ENCODE peak calls at places on chromosomes 4 and X, in eight cellular contexts. T, I, Y, Z, G, O, W and F are unnamed samples.

GRCh38 chr4:138242076-138242829 is at the start of gene SLC7A11:
- DNase-seq in T (peak), I (peak), Y (peak), Z (peak), G (peak), O (peak), W (peak), F (peak)

GRCh38 chr4:26809811-26810210 is 50.8 kb upstream of the STIM2 start:
- DNase-seq in T (no peak), I (no peak), Y (no peak), Z (no peak), G (no peak), O (no peak), W (no peak), F (no peak)

GRCh38 chr4:187175197-187175596 is 451.5 kb upstream of the FAT1 start:
- DNase-seq in T (no peak), I (no peak), Y (no peak), Z (no peak), G (no peak), O (no peak), W (no peak), F (no peak)

GRCh38 chr4:100649478-100649877 is 131.7 kb upstream of the EMCN start:
- DNase-seq in T (peak), I (no peak), Y (no peak), Z (no peak), G (no peak), O (no peak), W (no peak), F (no peak)

GRCh38 chr4:85393201-85393600 is 81.7 kb upstream of the ARHGAP24 start:
- DNase-seq in T (no peak), I (no peak), Y (no peak), Z (peak), G (no peak), O (no peak), W (no peak), F (no peak)

GRCh38 chrX:135632353-135632752 is 81.1 kb upstream of the CT45A1 start:
- DNase-seq in T (no peak), I (no peak), Y (no peak), Z (peak), G (no peak), O (no peak), W (no peak), F (no peak)

GRCh38 chr4:10159671-10160070 is 43.1 kb upstream of the WDR1 start:
- DNase-seq in T (no peak), I (no peak), Y (no peak), Z (no peak), G (no peak), O (no peak), W (no peak), F (no peak)

GRCh38 chr4:102620697-102621497 is 119.7 kb downstream of the NFKB1 start:
- DNase-seq in T (peak), I (no peak), Y (peak), Z (no peak), G (peak), O (peak), W (no peak), F (peak)

GRCh38 chrX:104679175-104679574 is 113.2 kb downstream of the IL1RAPL2 start:
- DNase-seq in T (no peak), I (no peak), Y (no peak), Z (no peak), G (no peak), O (no peak), W (no peak), F (no peak)

GRCh38 chrX:109624641-109625311 is at the start of gene KCNE5:
- DNase-seq in T (peak), I (peak), Y (no peak), Z (no peak), G (no peak), O (no peak), W (no peak), F (no peak)

GRCh38 chr4:109079731-109080130 is 222.7 kb downstream of the COL25A1 start:
- DNase-seq in T (peak), I (no peak), Y (no peak), Z (no peak), G (no peak), O (peak), W (no peak), F (peak)

GRCh38 chrX:136196691-136197155 is 49.4 kb downstream of the FHL1 start:
- DNase-seq in T (no peak), I (no peak), Y (no peak), Z (no peak), G (no peak), O (no peak), W (no peak), F (no peak)

GRCh38 chrX:130024127-130024526 is 41.7 kb downstream of the BCORL1 start:
- DNase-seq in T (peak), I (no peak), Y (peak), Z (peak), G (peak), O (peak), W (peak), F (peak)

GRCh38 chr4:138659640-138660325 is 355.8 kb upstream of the NOCT start:
- DNase-seq in T (no peak), I (no peak), Y (no peak), Z (no peak), G (no peak), O (peak), W (no peak), F (no peak)

GRCh38 chrX:30278365-30278764 is 30.8 kb downstream of the NR0B1 start:
- DNase-seq in T (peak), I (no peak), Y (no peak), Z (no peak), G (peak), O (no peak), W (no peak), F (peak)

GRCh38 chr4:6272863-6273660 is 3.4 kb downstream of the WFS1 start:
- DNase-seq in T (peak), I (no peak), Y (no peak), Z (no peak), G (peak), O (peak), W (no peak), F (peak)

GRCh38 chr4:161555689-161556660 is 607.8 kb downstream of the FSTL5 start:
- DNase-seq in T (peak), I (no peak), Y (no peak), Z (peak), G (peak), O (peak), W (no peak), F (peak)

GRCh38 chr4:188623314-188623854 is 484.1 kb downstream of the TRIML1 start:
- DNase-seq in T (no peak), I (no peak), Y (no peak), Z (no peak), G (no peak), O (no peak), W (no peak), F (no peak)

GRCh38 chrX:150372756-150373155 is 9.6 kb downstream of the MAMLD1 start:
- DNase-seq in T (no peak), I (no peak), Y (no peak), Z (no peak), G (no peak), O (no peak), W (no peak), F (no peak)

GRCh38 chrX:34381241-34381640 is 249.1 kb upstream of the FAM47A start:
- DNase-seq in T (peak), I (no peak), Y (no peak), Z (no peak), G (no peak), O (no peak), W (no peak), F (no peak)

GRCh38 chr4:40856836-40857362 is 107.1 kb downstream of the NSUN7 start:
- DNase-seq in T (peak), I (peak), Y (peak), Z (no peak), G (peak), O (peak), W (peak), F (no peak)

GRCh38 chr4:125116431-125116830 is 198.3 kb upstream of the FAT4 start:
- DNase-seq in T (no peak), I (no peak), Y (no peak), Z (no peak), G (no peak), O (no peak), W (no peak), F (no peak)

GRCh38 chr4:1346781-1347409 is at the start of gene UVSSA:
- DNase-seq in T (peak), I (peak), Y (peak), Z (peak), G (peak), O (peak), W (peak), F (peak)

GRCh38 chrX:102651242-102651967 is at the start of gene GPRASP1:
- DNase-seq in T (peak), I (peak), Y (no peak), Z (no peak), G (peak), O (peak), W (no peak), F (no peak)

GRCh38 chr4:187238646-187239045 is 515.0 kb upstream of the FAT1 start:
- DNase-seq in T (no peak), I (no peak), Y (no peak), Z (no peak), G (no peak), O (no peak), W (no peak), F (no peak)

GRCh38 chrX:153214934-153215333 is 35.9 kb downstream of the MAGEA1 start:
- DNase-seq in T (no peak), I (no peak), Y (no peak), Z (peak), G (no peak), O (no peak), W (no peak), F (no peak)

GRCh38 chr4:3722446-3723231 is 43.5 kb upstream of the ADRA2C start:
- DNase-seq in T (no peak), I (no peak), Y (no peak), Z (no peak), G (no peak), O (no peak), W (no peak), F (no peak)

GRCh38 chr4:3725936-3726895 is 40.0 kb upstream of the ADRA2C start:
- DNase-seq in T (no peak), I (peak), Y (no peak), Z (no peak), G (no peak), O (no peak), W (no peak), F (no peak)

GRCh38 chr4:3721627-3722026 is 44.6 kb upstream of the ADRA2C start:
- DNase-seq in T (no peak), I (no peak), Y (no peak), Z (no peak), G (no peak), O (no peak), W (no peak), F (no peak)

GRCh38 chr4:3723232-3723642 is 42.9 kb upstream of the ADRA2C start:
- DNase-seq in T (no peak), I (no peak), Y (no peak), Z (no peak), G (no peak), O (no peak), W (no peak), F (no peak)

DNA sequence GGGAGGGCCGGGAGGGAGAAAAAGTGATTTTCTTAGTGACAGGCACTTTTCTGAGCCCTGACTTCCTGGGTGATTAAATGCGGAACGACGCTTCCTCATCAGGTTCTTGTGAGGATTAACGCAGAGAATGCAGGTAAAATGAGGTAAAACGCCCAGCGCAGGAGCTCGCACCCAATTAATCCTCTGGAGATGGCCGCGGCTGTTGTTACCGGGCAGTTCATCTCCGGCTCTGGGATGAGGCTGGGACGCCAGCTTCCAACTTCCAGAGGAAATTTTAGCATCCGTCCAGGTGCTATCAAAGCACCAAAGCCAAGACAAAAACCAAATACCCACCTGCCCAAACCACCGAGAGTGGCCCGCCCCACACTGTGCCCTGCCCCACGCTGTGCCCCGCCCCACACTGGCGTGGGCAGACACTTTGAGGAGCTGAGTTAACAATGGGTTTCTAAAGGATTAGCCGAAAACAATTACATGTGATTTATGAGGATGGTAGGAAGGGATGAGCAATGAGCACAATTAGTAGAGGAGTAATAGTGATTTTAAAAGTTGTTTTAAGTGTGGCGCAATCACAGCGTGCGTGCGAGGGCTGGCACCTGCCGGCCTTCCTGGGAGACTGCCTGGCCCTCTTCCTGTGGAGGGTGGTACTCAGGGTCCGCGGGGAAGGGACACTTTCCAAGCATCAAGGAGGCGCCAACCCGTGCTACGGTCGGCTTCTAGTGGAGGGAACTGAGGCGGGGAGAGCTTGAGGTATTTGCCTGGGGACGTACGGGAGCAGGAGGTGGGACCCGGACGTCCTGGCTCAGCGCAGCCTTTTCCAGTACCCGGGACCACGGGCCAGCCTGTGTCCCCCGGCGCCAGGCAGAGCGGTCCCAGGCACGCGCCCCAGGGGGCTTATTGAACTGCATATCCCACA is 41.6 kb upstream of the ADRA2C start:
- DNase-seq in T (no peak), I (no peak), Y (no peak), Z (no peak), G (no peak), O (no peak), W (no peak), F (peak)
- TF ChIP-seq CTCF in T (no peak), I (no peak), Y (no peak), Z (no peak), G (no peak), O (no peak), W (no peak), F (no peak)

DNA sequence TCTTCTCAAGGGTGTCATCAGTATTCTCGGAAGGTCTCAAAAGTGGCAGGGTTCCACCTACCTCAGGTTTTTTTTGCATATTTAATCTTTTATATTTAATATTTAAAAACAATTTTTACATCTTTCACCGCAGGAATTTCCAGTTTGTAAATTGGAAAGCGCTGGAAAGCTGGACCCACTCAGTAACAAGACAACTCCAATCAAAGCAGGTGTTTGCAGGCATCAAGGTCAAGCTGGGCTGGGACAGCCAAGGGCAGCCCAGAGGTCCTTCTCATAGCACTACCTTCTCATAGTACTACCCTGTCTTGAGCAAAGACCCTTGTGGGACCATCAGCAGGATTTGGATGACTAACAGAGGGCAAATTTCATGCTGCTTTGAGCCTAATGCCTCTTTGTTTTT is 160.1 kb downstream of the TET2 start:
- DNase-seq in T (no peak), I (no peak), Y (no peak), Z (no peak), G (no peak), O (no peak), W (no peak), F (no peak)
- TF ChIP-seq CTCF in T (no peak), I (no peak), Y (no peak), Z (no peak), G (no peak), O (no peak), W (no peak), F (no peak)

DNA sequence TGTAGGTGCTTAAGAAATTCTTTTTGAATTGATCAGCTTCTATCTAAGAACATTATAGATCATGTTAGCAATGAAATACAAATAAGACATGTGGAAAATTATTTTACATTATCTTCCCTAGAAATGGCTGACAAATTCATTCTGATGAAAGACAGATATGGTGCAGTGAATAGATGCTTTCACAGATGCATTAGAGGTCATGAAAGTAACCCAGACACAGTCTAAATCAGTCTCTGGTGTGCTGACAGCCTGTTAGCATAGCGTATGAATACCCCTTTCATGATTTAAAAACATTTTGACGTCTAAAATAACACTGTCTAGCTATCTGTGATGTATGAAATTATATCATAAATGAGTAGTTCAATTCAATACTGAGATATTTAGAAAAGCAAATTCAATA is 180.9 kb downstream of the UNC5C start:
- DNase-seq in T (no peak), I (no peak), Y (no peak), Z (no peak), G (no peak), O (no peak), W (no peak), F (no peak)
- TF ChIP-seq CTCF in T (no peak), I (no peak), Y (no peak), Z (no peak), G (no peak), O (no peak), W (no peak), F (no peak)

DNA sequence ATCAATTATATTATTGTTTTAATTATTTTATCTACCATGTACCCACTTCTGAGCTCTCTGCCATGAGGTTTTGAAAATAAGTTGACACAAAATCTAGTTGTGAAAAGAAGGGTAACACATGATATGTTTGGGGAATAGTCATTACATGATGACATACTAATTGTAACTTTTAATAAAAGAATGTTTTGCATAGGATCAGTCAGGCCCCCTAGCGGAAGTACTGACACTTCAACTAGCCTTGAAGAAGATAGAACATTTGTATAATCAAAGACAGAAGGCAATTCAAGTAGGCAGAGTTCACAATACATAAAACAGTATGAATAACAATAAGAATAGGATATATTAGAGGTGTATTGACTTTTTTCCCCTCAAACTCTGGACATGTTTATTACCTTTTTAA is 1191.0 kb upstream of the AGA start:
- DNase-seq in T (no peak), I (no peak), Y (no peak), Z (no peak), G (no peak), O (no peak), W (no peak), F (peak)
- TF ChIP-seq CTCF in T (no peak), I (peak), Y (no peak), Z (no peak), G (no peak), O (no peak), W (no peak), F (no peak)

DNA sequence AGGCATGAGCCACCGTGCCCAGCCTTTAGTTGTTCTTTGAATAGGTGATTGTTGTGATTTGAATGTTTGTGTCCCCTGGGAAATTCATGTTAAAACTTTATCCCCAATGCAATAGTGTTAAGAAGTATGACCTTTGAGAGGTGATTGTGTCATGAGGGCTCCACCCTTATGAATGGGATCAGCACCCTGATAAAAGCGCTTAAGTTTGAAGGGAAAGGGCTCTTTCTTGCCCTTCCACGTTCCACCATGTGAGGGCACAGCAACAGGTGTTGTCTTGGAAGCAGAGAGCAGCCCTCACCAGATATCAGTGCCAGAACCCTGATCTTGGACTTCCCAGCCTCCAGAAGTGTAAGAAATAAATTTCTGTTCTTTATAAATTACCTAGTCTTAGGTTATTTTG is 33.7 kb upstream of the RP2 start:
- DNase-seq in T (no peak), I (no peak), Y (no peak), Z (no peak), G (no peak), O (no peak), W (no peak), F (peak)
- TF ChIP-seq CTCF in T (peak), I (no peak), Y (peak), Z (peak), G (peak), O (no peak), W (no peak), F (peak)

GRCh38 chrX:133697656-133698055 is 282.4 kb upstream of the GPC4 start:
- DNase-seq in T (peak), I (no peak), Y (no peak), Z (no peak), G (peak), O (no peak), W (no peak), F (no peak)

GRCh38 chrX:133699023-133699728 is 283.9 kb upstream of the GPC4 start:
- DNase-seq in T (no peak), I (no peak), Y (no peak), Z (no peak), G (no peak), O (no peak), W (no peak), F (no peak)

GRCh38 chrX:133702230-133702629 is 283.2 kb downstream of the GPC3 start:
- DNase-seq in T (no peak), I (no peak), Y (no peak), Z (no peak), G (no peak), O (no peak), W (no peak), F (no peak)

DNA sequence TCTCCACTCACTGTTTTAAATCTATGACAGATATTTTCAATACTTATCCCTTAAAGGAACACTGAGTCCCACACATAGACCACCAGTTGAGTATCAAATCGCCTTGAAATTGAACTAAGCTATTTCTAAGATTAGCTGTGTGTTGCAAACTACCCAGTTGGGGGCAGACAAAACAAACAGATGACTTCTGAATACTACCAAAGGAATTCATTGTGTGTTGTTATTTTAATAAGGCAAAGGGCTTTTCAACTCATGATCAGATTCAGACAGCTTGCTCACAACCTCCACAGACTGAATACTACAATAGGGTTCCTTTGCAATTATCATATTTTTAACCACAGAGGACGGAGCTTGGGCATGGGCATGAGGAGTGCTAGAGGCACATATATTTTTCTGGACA is 283.0 kb upstream of the GPC4 start:
- DNase-seq in T (peak), I (no peak), Y (no peak), Z (no peak), G (peak), O (peak), W (no peak), F (peak)
- TF ChIP-seq CTCF in T (peak), I (peak), Y (no peak), Z (no peak), G (peak), O (no peak), W (no peak), F (peak)